ENCODE peak calls at places on chromosome 10, in ten cellular contexts. D is lung, I is hepatocyte, Y is heart right ventricle, L is tibial artery, Q is foreskin fibroblast, K is AG09319, E is dorsolateral prefrontal cortex, B is fibroblast of lung, A is RWPE1. T is an unnamed sample.

GRCh38 chr10:122490786-122491680 is 29.7 kb downstream of the HTRA1 start:
- DNase-seq in D (no peak), I (no peak), Y (no peak), L (no peak), Q (no peak), K (no peak), E (no peak), B (no peak), A (peak), T (peak)

GRCh38 chr10:1093696-1094095 is 37.5 kb downstream of the WDR37 start:
- DNase-seq in D (no peak), I (no peak), Y (no peak), L (no peak), Q (no peak), K (no peak), E (no peak), B (no peak), A (no peak), T (no peak)

GRCh38 chr10:43254199-43254730 is 12.6 kb downstream of the RASGEF1A start:
- DNase-seq in D (no peak), I (peak), Y (no peak), L (no peak), Q (no peak), K (no peak), E (no peak), B (no peak), A (no peak), T (no peak)

GRCh38 chr10:56785292-56785691 is 424.2 kb upstream of the ZWINT start:
- DNase-seq in D (no peak), I (no peak), Y (no peak), L (no peak), Q (no peak), K (no peak), E (no peak), B (no peak), A (no peak), T (no peak)

GRCh38 chr10:70191906-70192305 is 21.6 kb upstream of the SAR1A start:
- DNase-seq in D (no peak), I (no peak), Y (no peak), L (no peak), Q (peak), K (peak), E (no peak), B (peak), A (peak), T (peak)

GRCh38 chr10:133555521-133555920 is 9.9 kb downstream of the SYCE1 start:
- DNase-seq in D (no peak), I (no peak), Y (no peak), L (no peak), Q (no peak), K (no peak), E (no peak), B (no peak), A (no peak), T (no peak)

GRCh38 chr10:10605551-10606081 is 412.1 kb upstream of the CELF2 start:
- DNase-seq in D (no peak), I (peak), Y (no peak), L (peak), Q (peak), K (peak), E (no peak), B (peak), A (peak), T (peak)

GRCh38 chr10:49106451-49106850 is 8.9 kb downstream of the VSTM4 start:
- DNase-seq in D (peak), I (no peak), Y (peak), L (peak), Q (no peak), K (no peak), E (no peak), B (no peak), A (no peak), T (no peak)

GRCh38 chr10:95501203-95502094 is 59.7 kb downstream of the SORBS1 start:
- DNase-seq in D (no peak), I (no peak), Y (no peak), L (no peak), Q (no peak), K (no peak), E (no peak), B (no peak), A (no peak), T (no peak)

GRCh38 chr10:84204122-84204521 is 9.8 kb downstream of the CDHR1 start:
- DNase-seq in D (no peak), I (no peak), Y (no peak), L (no peak), Q (no peak), K (no peak), E (no peak), B (no peak), A (no peak), T (no peak)

GRCh38 chr10:69801094-69801433 is 642 bp upstream of the COL13A1 start:
- DNase-seq in D (peak), I (peak), Y (peak), L (no peak), Q (peak), K (no peak), E (no peak), B (peak), A (peak), T (peak)

GRCh38 chr10:133309720-133310398 is 1.1 kb downstream of the ZNF511 start:
- DNase-seq in D (peak), I (no peak), Y (no peak), L (no peak), Q (no peak), K (no peak), E (no peak), B (no peak), A (no peak), T (no peak)

GRCh38 chr10:25954851-25955250 is 20.8 kb downstream of the MYO3A start:
- DNase-seq in D (no peak), I (no peak), Y (no peak), L (no peak), Q (no peak), K (no peak), E (no peak), B (no peak), A (no peak), T (no peak)

GRCh38 chr10:110425684-110426293 is 71.9 kb upstream of the DUSP5 start:
- DNase-seq in D (no peak), I (no peak), Y (no peak), L (no peak), Q (peak), K (peak), E (no peak), B (peak), A (no peak), T (peak)

GRCh38 chr10:120462018-120462682 is 5.1 kb downstream of the PLPP4 start:
- DNase-seq in D (peak), I (no peak), Y (no peak), L (no peak), Q (no peak), K (no peak), E (no peak), B (no peak), A (no peak), T (no peak)

GRCh38 chr10:84191106-84191505 is 3.2 kb upstream of the CDHR1 start:
- DNase-seq in D (no peak), I (no peak), Y (no peak), L (no peak), Q (no peak), K (no peak), E (no peak), B (no peak), A (no peak), T (no peak)

GRCh38 chr10:106609466-106609865 is 555.0 kb downstream of the SORCS1 start:
- DNase-seq in D (no peak), I (no peak), Y (no peak), L (no peak), Q (no peak), K (no peak), E (no peak), B (no peak), A (peak), T (no peak)
- TF ChIP-seq CTCF in D (no peak), I (no peak), Y (no peak), L (no peak), Q (no peak), K (no peak), E (no peak), B (no peak), A (no peak), T (no peak)

GRCh38 chr10:44975487-44976331 is 2.9 kb downstream of the DEPP1 start:
- DNase-seq in D (no peak), I (peak), Y (no peak), L (peak), Q (no peak), K (no peak), E (no peak), B (peak), A (no peak), T (peak)

GRCh38 chr10:44976352-44977198 is 2.0 kb downstream of the DEPP1 start:
- DNase-seq in D (no peak), I (no peak), Y (no peak), L (no peak), Q (no peak), K (no peak), E (no peak), B (no peak), A (no peak), T (peak)

GRCh38 chr10:44978213-44978569 is 418 bp downstream of the DEPP1 start:
- DNase-seq in D (no peak), I (no peak), Y (no peak), L (peak), Q (no peak), K (no peak), E (no peak), B (no peak), A (no peak), T (no peak)

GRCh38 chr10:44978570-44979280 is at the start of gene DEPP1:
- DNase-seq in D (peak), I (peak), Y (peak), L (peak), Q (peak), K (no peak), E (peak), B (peak), A (peak), T (peak)

DNA sequence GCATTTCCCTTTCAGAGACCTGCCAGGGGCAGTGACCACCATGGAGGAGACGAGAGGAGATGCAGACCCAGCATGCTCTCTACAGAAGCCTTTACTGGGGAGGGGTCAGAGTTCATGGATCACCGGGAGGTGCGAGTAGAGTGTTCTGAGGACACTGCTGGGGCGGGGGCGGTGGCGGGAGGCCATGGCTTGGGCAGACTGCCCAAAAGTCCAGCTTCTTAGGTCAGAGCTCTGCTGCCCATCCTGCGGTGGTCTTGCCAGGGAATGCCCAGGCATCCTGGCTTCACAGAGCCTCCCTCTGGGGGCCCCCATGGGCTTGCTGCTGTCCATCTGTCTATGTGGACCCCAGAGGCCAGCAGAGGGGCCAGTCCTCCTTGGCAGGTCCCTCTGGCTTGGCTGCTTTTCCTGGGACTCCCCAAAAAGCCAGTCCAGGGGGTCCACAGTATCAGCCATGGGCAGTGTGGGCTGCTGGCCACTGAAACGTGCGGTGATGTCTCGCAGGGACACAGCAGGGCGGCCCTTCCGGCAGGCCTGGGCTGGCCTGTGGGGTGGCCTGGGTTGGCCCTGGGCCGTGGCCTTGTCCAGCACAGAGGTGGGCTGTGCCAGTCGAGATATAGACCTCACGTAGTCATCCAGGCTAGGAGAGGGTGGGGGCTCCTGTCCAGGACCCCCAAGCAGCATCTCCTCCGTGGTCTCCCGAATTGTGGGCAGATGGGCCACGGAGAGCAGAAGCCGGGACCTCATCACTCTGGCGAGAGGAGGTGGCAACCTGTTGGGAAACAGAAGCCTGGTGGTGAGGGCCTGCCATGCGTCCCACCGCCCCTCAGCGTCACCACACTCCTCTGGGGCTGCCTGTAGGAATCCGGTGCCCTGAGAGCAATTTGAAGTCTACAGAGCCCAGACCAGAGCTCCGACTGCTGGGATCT is 1.1 kb downstream of the DEPP1 start:
- DNase-seq in D (no peak), I (no peak), Y (no peak), L (peak), Q (no peak), K (no peak), E (no peak), B (no peak), A (no peak), T (peak)
- TF ChIP-seq CTCF in D (no peak), I (no peak), Y (no peak), L (peak), Q (no peak), K (no peak), E (no peak), B (no peak), A (no peak), T (no peak)

GRCh38 chr10:12512292-12513002 is 163.1 kb downstream of the CAMK1D start:
- DNase-seq in D (no peak), I (no peak), Y (no peak), L (no peak), Q (no peak), K (no peak), E (no peak), B (no peak), A (no peak), T (no peak)

GRCh38 chr10:12513003-12513365 is 163.6 kb downstream of the CAMK1D start:
- DNase-seq in D (no peak), I (no peak), Y (no peak), L (no peak), Q (no peak), K (no peak), E (no peak), B (no peak), A (no peak), T (no peak)

GRCh38 chr10:12521423-12521822 is 172.1 kb downstream of the CAMK1D start:
- DNase-seq in D (no peak), I (no peak), Y (no peak), L (no peak), Q (no peak), K (no peak), E (no peak), B (no peak), A (no peak), T (no peak)

GRCh38 chr10:12513775-12514663 is 164.7 kb downstream of the CAMK1D start:
- DNase-seq in D (no peak), I (no peak), Y (no peak), L (no peak), Q (no peak), K (no peak), E (no peak), B (peak), A (no peak), T (no peak)

DNA sequence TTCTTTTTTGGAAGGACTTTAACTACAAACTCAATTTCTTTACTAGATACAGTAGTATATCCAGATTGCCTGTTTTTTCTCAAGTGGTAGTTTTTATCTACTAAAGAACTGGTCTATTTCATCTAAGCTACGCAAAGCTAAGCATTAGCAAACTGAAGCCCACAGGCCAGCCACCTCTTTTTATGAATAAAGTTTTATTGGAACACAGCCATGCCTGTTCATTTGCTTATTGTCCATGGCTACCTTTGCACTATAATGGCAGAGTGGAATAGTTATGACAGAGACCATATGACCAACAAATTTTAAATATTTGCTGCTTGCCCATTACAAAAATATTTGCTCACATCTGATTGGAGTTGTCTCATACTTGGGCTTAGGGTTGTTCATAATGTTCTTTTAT is 168.7 kb downstream of the CAMK1D start:
- DNase-seq in D (no peak), I (no peak), Y (no peak), L (no peak), Q (no peak), K (no peak), E (no peak), B (no peak), A (no peak), T (no peak)
- TF ChIP-seq CTCF in D (no peak), I (no peak), Y (no peak), L (no peak), Q (no peak), K (no peak), E (no peak), B (no peak), A (no peak), T (no peak)

GRCh38 chr10:92826061-92826460 is 22.3 kb upstream of the EXOC6 start:
- DNase-seq in D (no peak), I (no peak), Y (no peak), L (no peak), Q (no peak), K (no peak), E (no peak), B (no peak), A (no peak), T (no peak)
- TF ChIP-seq CTCF in D (no peak), I (no peak), Y (no peak), L (no peak), Q (no peak), K (no peak), E (no peak), B (no peak), A (no peak), T (no peak)

GRCh38 chr10:71396714-71397339 is at the start of gene CDH23:
- DNase-seq in D (no peak), I (peak), Y (peak), L (no peak), Q (no peak), K (no peak), E (no peak), B (no peak), A (no peak), T (no peak)

GRCh38 chr10:71394926-71395562 is 1.7 kb upstream of the CDH23 start:
- DNase-seq in D (no peak), I (no peak), Y (no peak), L (no peak), Q (no peak), K (no peak), E (no peak), B (no peak), A (no peak), T (no peak)

GRCh38 chr10:71396084-71396713 is 521 bp upstream of the CDH23 start:
- DNase-seq in D (no peak), I (peak), Y (peak), L (peak), Q (no peak), K (no peak), E (peak), B (peak), A (no peak), T (peak)

GRCh38 chr10:71393841-71394475 is 2.8 kb upstream of the CDH23 start:
- DNase-seq in D (no peak), I (no peak), Y (no peak), L (no peak), Q (no peak), K (no peak), E (no peak), B (no peak), A (no peak), T (no peak)

DNA sequence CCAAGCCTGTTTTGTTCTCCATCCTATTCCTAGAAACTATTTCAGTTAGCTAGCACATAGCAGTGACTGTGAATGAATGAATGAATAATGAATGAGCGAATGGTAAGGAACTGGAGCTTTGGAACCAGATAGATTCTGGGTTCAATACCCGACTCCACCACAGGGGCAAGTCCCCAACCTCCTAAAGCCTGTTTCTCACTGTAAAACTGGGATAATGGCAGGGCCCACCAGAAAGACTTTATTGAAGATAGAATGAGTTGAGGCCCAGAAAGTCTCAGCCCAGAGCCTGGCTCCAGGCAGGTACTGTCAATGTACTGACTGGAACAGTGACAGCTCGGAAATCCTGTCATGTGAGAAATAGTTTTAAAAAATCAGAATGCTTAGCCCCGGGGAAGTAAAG is 1.1 kb upstream of the CDH23 start:
- DNase-seq in D (no peak), I (no peak), Y (no peak), L (no peak), Q (no peak), K (no peak), E (no peak), B (no peak), A (no peak), T (no peak)
- TF ChIP-seq CTCF in D (no peak), I (no peak), Y (no peak), L (no peak), Q (no peak), K (no peak), E (no peak), B (peak), A (no peak), T (peak)

GRCh38 chr10:13496164-13496563 is 32.6 kb downstream of the BEND7 start:
- DNase-seq in D (no peak), I (no peak), Y (no peak), L (no peak), Q (no peak), K (no peak), E (no peak), B (no peak), A (no peak), T (no peak)

GRCh38 chr10:13492493-13493180 is 36.2 kb downstream of the BEND7 start:
- DNase-seq in D (no peak), I (no peak), Y (no peak), L (no peak), Q (no peak), K (no peak), E (no peak), B (peak), A (no peak), T (no peak)

GRCh38 chr10:13499150-13499549 is 29.7 kb downstream of the BEND7 start:
- DNase-seq in D (no peak), I (no peak), Y (no peak), L (no peak), Q (no peak), K (no peak), E (no peak), B (no peak), A (no peak), T (no peak)

GRCh38 chr10:13500201-13500600 is 28.6 kb downstream of the BEND7 start:
- DNase-seq in D (no peak), I (no peak), Y (no peak), L (no peak), Q (no peak), K (no peak), E (no peak), B (no peak), A (no peak), T (no peak)

GRCh38 chr10:13496931-13497330 is 31.9 kb downstream of the BEND7 start:
- DNase-seq in D (no peak), I (no peak), Y (no peak), L (no peak), Q (no peak), K (no peak), E (no peak), B (no peak), A (no peak), T (no peak)
- TF ChIP-seq CTCF in D (no peak), I (no peak), Y (no peak), L (no peak), Q (no peak), K (no peak), E (no peak), B (no peak), A (no peak), T (no peak)

GRCh38 chr10:71622656-71623055 is 96.9 kb downstream of the C10orf105 start:
- DNase-seq in D (no peak), I (no peak), Y (no peak), L (no peak), Q (no peak), K (no peak), E (no peak), B (no peak), A (no peak), T (no peak)

GRCh38 chr10:71623098-71623985 is 96.2 kb downstream of the C10orf105 start:
- DNase-seq in D (no peak), I (peak), Y (no peak), L (no peak), Q (peak), K (no peak), E (no peak), B (peak), A (peak), T (peak)

GRCh38 chr10:71620642-71621041 is 98.9 kb downstream of the C10orf105 start:
- DNase-seq in D (no peak), I (no peak), Y (no peak), L (no peak), Q (no peak), K (no peak), E (no peak), B (no peak), A (no peak), T (no peak)

GRCh38 chr10:71621783-71622526 is 97.6 kb downstream of the C10orf105 start:
- DNase-seq in D (peak), I (peak), Y (no peak), L (peak), Q (peak), K (no peak), E (no peak), B (peak), A (peak), T (peak)

DNA sequence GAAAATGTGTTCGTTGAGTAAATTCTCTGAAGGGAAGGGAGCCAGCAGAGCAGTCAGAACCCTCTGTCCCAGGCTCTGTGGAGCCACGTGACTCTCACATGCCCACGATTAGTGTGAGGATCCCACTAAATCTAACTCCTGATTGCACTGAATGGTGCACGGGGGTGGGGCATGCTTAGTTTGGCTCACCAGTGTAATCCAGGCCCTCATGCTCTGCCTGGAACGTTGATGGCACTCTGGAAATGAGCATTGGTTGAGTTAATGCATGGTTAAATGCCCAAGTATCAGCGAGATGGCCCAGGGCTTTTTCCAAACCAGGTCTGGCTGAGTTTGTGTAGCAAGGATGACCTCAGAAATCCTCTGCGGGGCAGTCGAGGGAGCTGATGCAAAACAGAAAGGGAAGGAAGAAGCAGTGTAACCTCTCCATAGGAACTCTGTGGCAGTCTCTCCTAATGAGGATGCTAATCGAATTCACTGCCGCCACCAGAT is 98.3 kb downstream of the C10orf105 start:
- DNase-seq in D (peak), I (no peak), Y (no peak), L (peak), Q (peak), K (no peak), E (peak), B (peak), A (no peak), T (no peak)
- TF ChIP-seq CTCF in D (no peak), I (no peak), Y (no peak), L (no peak), Q (no peak), K (no peak), E (no peak), B (no peak), A (no peak), T (no peak)

T was measured in fibroblast of pulmonary artery.